ENCODE peak calls at places on chromosomes 6 and 20, in seven cellular contexts. One of them, this sample, is unnamed. For H3K36me3, the result is how much of the 10 kb centered on the place peaks cover.

GRCh38 chr20:6767536-6768227 is at the start of gene BMP2:
- DNase-seq in GM23338: peak
- DNase-seq in mammary epithelial cell: peak
- DNase-seq in endothelial cell of umbilical vein: peak
- DNase-seq in MM.1S: peak
- DNase-seq in GM23248: peak
- DNase-seq in PC-3: peak
- DNase-seq in this sample: peak

GRCh38 chr6:24646771-24647170 is 780 bp upstream of the KIAA0319 start:
- DNase-seq in GM23338: no peak
- DNase-seq in mammary epithelial cell: peak
- DNase-seq in endothelial cell of umbilical vein: no peak
- DNase-seq in MM.1S: no peak
- DNase-seq in GM23248: peak
- DNase-seq in PC-3: peak
- DNase-seq in this sample: peak

GRCh38 chr6:13733178-13733851 is 21.7 kb upstream of the RANBP9 start:
- DNase-seq in GM23338: no peak
- DNase-seq in mammary epithelial cell: peak
- DNase-seq in endothelial cell of umbilical vein: no peak
- DNase-seq in MM.1S: no peak
- DNase-seq in GM23248: peak
- DNase-seq in PC-3: peak
- DNase-seq in this sample: peak

GRCh38 chr6:113414511-113414910 is 442.6 kb upstream of the MARCKS start:
- DNase-seq in GM23338: no peak
- DNase-seq in mammary epithelial cell: peak
- DNase-seq in endothelial cell of umbilical vein: peak
- DNase-seq in MM.1S: no peak
- DNase-seq in GM23248: peak
- DNase-seq in PC-3: peak
- DNase-seq in this sample: peak

GRCh38 chr6:40999498-41000070 is 39.4 kb downstream of the UNC5CL start:
- DNase-seq in GM23338: peak
- DNase-seq in mammary epithelial cell: no peak
- DNase-seq in endothelial cell of umbilical vein: peak
- DNase-seq in MM.1S: no peak
- DNase-seq in GM23248: peak
- DNase-seq in PC-3: peak
- DNase-seq in this sample: peak

GRCh38 chr20:3330046-3330741 is 77.3 kb downstream of the DNAAF9 start:
- DNase-seq in GM23338: no peak
- DNase-seq in mammary epithelial cell: no peak
- DNase-seq in endothelial cell of umbilical vein: no peak
- DNase-seq in MM.1S: no peak
- DNase-seq in GM23248: peak
- DNase-seq in PC-3: peak
- DNase-seq in this sample: no peak

GRCh38 chr6:69696273-69696672 is 100.5 kb downstream of the LMBRD1 start:
- DNase-seq in GM23338: no peak
- DNase-seq in mammary epithelial cell: peak
- DNase-seq in endothelial cell of umbilical vein: no peak
- DNase-seq in MM.1S: no peak
- DNase-seq in GM23248: peak
- DNase-seq in PC-3: peak
- DNase-seq in this sample: peak

GRCh38 chr6:123925360-123925759 is 121.7 kb downstream of the NKAIN2 start:
- DNase-seq in GM23338: no peak
- DNase-seq in mammary epithelial cell: peak
- DNase-seq in endothelial cell of umbilical vein: peak
- DNase-seq in MM.1S: no peak
- DNase-seq in GM23248: no peak
- DNase-seq in PC-3: no peak
- DNase-seq in this sample: peak

GRCh38 chr6:121498481-121499276 is 63.2 kb downstream of the GJA1 start:
- DNase-seq in GM23338: no peak
- DNase-seq in mammary epithelial cell: no peak
- DNase-seq in endothelial cell of umbilical vein: no peak
- DNase-seq in MM.1S: no peak
- DNase-seq in GM23248: no peak
- DNase-seq in PC-3: peak
- DNase-seq in this sample: peak

GRCh38 chr6:146027586-146028249 is 1.1 kb upstream of the GRM1 start:
- DNase-seq in GM23338: peak
- DNase-seq in mammary epithelial cell: no peak
- DNase-seq in endothelial cell of umbilical vein: no peak
- DNase-seq in MM.1S: no peak
- DNase-seq in GM23248: peak
- DNase-seq in PC-3: no peak
- DNase-seq in this sample: no peak

GRCh38 chr6:146289816-146290588 is 253.6 kb upstream of the RAB32 start:
- DNase-seq in GM23338: no peak
- DNase-seq in mammary epithelial cell: peak
- DNase-seq in endothelial cell of umbilical vein: peak
- DNase-seq in MM.1S: no peak
- DNase-seq in GM23248: peak
- DNase-seq in PC-3: peak
- DNase-seq in this sample: peak

GRCh38 chr6:57242505-57242904 is 20.4 kb upstream of the RAB23 start:
- DNase-seq in GM23338: no peak
- DNase-seq in mammary epithelial cell: peak
- DNase-seq in endothelial cell of umbilical vein: peak
- DNase-seq in MM.1S: no peak
- DNase-seq in GM23248: peak
- DNase-seq in PC-3: peak
- DNase-seq in this sample: peak

GRCh38 chr6:91166271-91166670 is 579.4 kb upstream of the MAP3K7 start:
- DNase-seq in GM23338: no peak
- DNase-seq in mammary epithelial cell: peak
- DNase-seq in endothelial cell of umbilical vein: no peak
- DNase-seq in MM.1S: no peak
- DNase-seq in GM23248: peak
- DNase-seq in PC-3: peak
- DNase-seq in this sample: no peak

GRCh38 chr20:36145877-36146707 is 8.4 kb upstream of the EPB41L1 start:
- DNase-seq in GM23338: no peak
- DNase-seq in mammary epithelial cell: no peak
- DNase-seq in endothelial cell of umbilical vein: no peak
- DNase-seq in MM.1S: peak
- DNase-seq in GM23248: no peak
- DNase-seq in PC-3: no peak
- DNase-seq in this sample: peak

GRCh38 chr6:170291271-170292110 is 613 bp upstream of the DLL1 start:
- DNase-seq in GM23338: peak
- DNase-seq in mammary epithelial cell: peak
- DNase-seq in endothelial cell of umbilical vein: peak
- DNase-seq in MM.1S: no peak
- DNase-seq in GM23248: peak
- DNase-seq in PC-3: peak
- DNase-seq in this sample: no peak

GRCh38 chr6:35258858-35259193 is 709 bp upstream of the ZNF76 start:
- DNase-seq in GM23338: peak
- DNase-seq in mammary epithelial cell: no peak
- DNase-seq in endothelial cell of umbilical vein: no peak
- DNase-seq in MM.1S: no peak
- DNase-seq in GM23248: peak
- DNase-seq in PC-3: no peak
- DNase-seq in this sample: peak

GRCh38 chr6:7171119-7171518 is 63.4 kb downstream of the RREB1 start:
- DNase-seq in GM23338: no peak
- DNase-seq in mammary epithelial cell: no peak
- DNase-seq in endothelial cell of umbilical vein: no peak
- DNase-seq in MM.1S: peak
- DNase-seq in GM23248: no peak
- DNase-seq in PC-3: no peak
- DNase-seq in this sample: no peak

GRCh38 chr6:10837009-10837691 is 1.2 kb downstream of the MAK start:
- DNase-seq in GM23338: peak
- DNase-seq in mammary epithelial cell: peak
- DNase-seq in endothelial cell of umbilical vein: peak
- DNase-seq in MM.1S: no peak
- DNase-seq in GM23248: peak
- DNase-seq in PC-3: peak
- DNase-seq in this sample: peak

GRCh38 chr6:147065786-147066185 is 138.4 kb upstream of the STXBP5 start:
- DNase-seq in GM23338: no peak
- DNase-seq in mammary epithelial cell: no peak
- DNase-seq in endothelial cell of umbilical vein: no peak
- DNase-seq in MM.1S: no peak
- DNase-seq in GM23248: no peak
- DNase-seq in PC-3: no peak
- DNase-seq in this sample: no peak

GRCh38 chr6:44626608-44627007 is 239.1 kb downstream of the CDC5L start:
- DNase-seq in GM23338: no peak
- DNase-seq in mammary epithelial cell: no peak
- DNase-seq in endothelial cell of umbilical vein: no peak
- DNase-seq in MM.1S: no peak
- DNase-seq in GM23248: no peak
- DNase-seq in PC-3: no peak
- DNase-seq in this sample: no peak

GRCh38 chr6:56652994-56653393 is 10.3 kb upstream of the DST start:
- DNase-seq in GM23338: no peak
- DNase-seq in mammary epithelial cell: peak
- DNase-seq in endothelial cell of umbilical vein: peak
- DNase-seq in MM.1S: no peak
- DNase-seq in GM23248: peak
- DNase-seq in PC-3: peak
- DNase-seq in this sample: peak

GRCh38 chr20:50762435-50763201 is 31.2 kb downstream of the PARD6B start:
- DNase-seq in GM23338: no peak
- DNase-seq in mammary epithelial cell: peak
- DNase-seq in endothelial cell of umbilical vein: no peak
- DNase-seq in MM.1S: no peak
- DNase-seq in GM23248: peak
- DNase-seq in PC-3: peak
- DNase-seq in this sample: peak

GRCh38 chr6:27281105-27281539 is 31.0 kb downstream of the POM121L2 start:
- DNase-seq in GM23338: no peak
- DNase-seq in mammary epithelial cell: no peak
- DNase-seq in endothelial cell of umbilical vein: no peak
- DNase-seq in MM.1S: no peak
- DNase-seq in GM23248: no peak
- DNase-seq in PC-3: no peak
- DNase-seq in this sample: no peak

GRCh38 chr6:84892666-84893065 is 128.3 kb upstream of the TBX18 start:
- DNase-seq in GM23338: no peak
- DNase-seq in mammary epithelial cell: peak
- DNase-seq in endothelial cell of umbilical vein: no peak
- DNase-seq in MM.1S: no peak
- DNase-seq in GM23248: peak
- DNase-seq in PC-3: no peak
- DNase-seq in this sample: peak

GRCh38 chr20:36861625-36861874 is 14.4 kb upstream of the TLDC2 start:
- DNase-seq in GM23338: no peak
- DNase-seq in mammary epithelial cell: no peak
- DNase-seq in endothelial cell of umbilical vein: no peak
- DNase-seq in MM.1S: no peak
- DNase-seq in GM23248: peak
- DNase-seq in PC-3: no peak
- DNase-seq in this sample: no peak

GRCh38 chr20:58895099-58895795 is 42.7 kb downstream of the GNAS start:
- DNase-seq in GM23338: no peak
- DNase-seq in mammary epithelial cell: no peak
- DNase-seq in endothelial cell of umbilical vein: no peak
- DNase-seq in MM.1S: no peak
- DNase-seq in GM23248: peak
- DNase-seq in PC-3: no peak
- DNase-seq in this sample: no peak
- H3K36me3 ChIP-seq in GM23338: under half
- H3K36me3 ChIP-seq in mammary epithelial cell: under half
- H3K36me3 ChIP-seq in endothelial cell of umbilical vein: under half
- H3K36me3 ChIP-seq in MM.1S: under half
- H3K36me3 ChIP-seq in GM23248: under half
- H3K36me3 ChIP-seq in PC-3: under half
- H3K36me3 ChIP-seq in this sample: under half

GRCh38 chr6:134394905-134395304 is 77.0 kb upstream of the SGK1 start:
- DNase-seq in GM23338: no peak
- DNase-seq in mammary epithelial cell: peak
- DNase-seq in endothelial cell of umbilical vein: no peak
- DNase-seq in MM.1S: no peak
- DNase-seq in GM23248: no peak
- DNase-seq in PC-3: peak
- DNase-seq in this sample: no peak

GRCh38 chr6:134391221-134391620 is 73.3 kb upstream of the SGK1 start:
- DNase-seq in GM23338: no peak
- DNase-seq in mammary epithelial cell: no peak
- DNase-seq in endothelial cell of umbilical vein: no peak
- DNase-seq in MM.1S: no peak
- DNase-seq in GM23248: no peak
- DNase-seq in PC-3: no peak
- DNase-seq in this sample: no peak

GRCh38 chr6:134389658-134390057 is 71.7 kb upstream of the SGK1 start:
- DNase-seq in GM23338: no peak
- DNase-seq in mammary epithelial cell: no peak
- DNase-seq in endothelial cell of umbilical vein: no peak
- DNase-seq in MM.1S: no peak
- DNase-seq in GM23248: no peak
- DNase-seq in PC-3: no peak
- DNase-seq in this sample: no peak

GRCh38 chr6:134394141-134394648 is 76.3 kb upstream of the SGK1 start:
- DNase-seq in GM23338: no peak
- DNase-seq in mammary epithelial cell: no peak
- DNase-seq in endothelial cell of umbilical vein: no peak
- DNase-seq in MM.1S: no peak
- DNase-seq in GM23248: no peak
- DNase-seq in PC-3: no peak
- DNase-seq in this sample: no peak

DNA sequence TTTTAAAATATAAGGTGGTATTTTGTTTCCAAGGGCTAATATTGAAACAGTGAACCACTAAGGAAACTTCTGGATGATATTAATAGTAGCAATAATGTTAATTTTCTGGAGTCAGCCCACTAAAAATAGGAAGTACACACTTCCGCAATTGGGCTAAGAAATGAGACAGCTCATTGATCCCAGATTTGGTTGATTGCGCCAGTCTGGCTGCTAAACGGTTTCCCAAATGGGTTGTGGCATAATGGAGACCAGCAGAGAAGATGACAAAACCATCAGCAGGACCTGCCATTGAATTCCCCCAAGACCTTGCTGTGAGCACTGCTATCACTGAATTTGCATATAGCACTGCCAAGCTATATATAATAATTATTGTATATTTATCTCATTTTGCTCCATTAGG is 71.2 kb upstream of the SGK1 start:
- DNase-seq in GM23338: no peak
- DNase-seq in mammary epithelial cell: no peak
- DNase-seq in endothelial cell of umbilical vein: no peak
- DNase-seq in MM.1S: no peak
- DNase-seq in GM23248: no peak
- DNase-seq in PC-3: no peak
- DNase-seq in this sample: no peak
- H3K4me2 ChIP-seq in GM23338: no peak
- H3K4me2 ChIP-seq in mammary epithelial cell: no peak
- H3K4me2 ChIP-seq in endothelial cell of umbilical vein: no peak
- H3K4me2 ChIP-seq in MM.1S: no peak
- H3K4me2 ChIP-seq in GM23248: no peak
- H3K4me2 ChIP-seq in PC-3: no peak
- H3K4me2 ChIP-seq in this sample: no peak

GRCh38 chr20:42159794-42160193 is 541.6 kb upstream of the CHD6 start:
- DNase-seq in GM23338: no peak
- DNase-seq in mammary epithelial cell: no peak
- DNase-seq in endothelial cell of umbilical vein: no peak
- DNase-seq in MM.1S: no peak
- DNase-seq in GM23248: no peak
- DNase-seq in PC-3: no peak
- DNase-seq in this sample: no peak
- TF ChIP-seq EZH2 in GM23338: no peak
- TF ChIP-seq EZH2 in mammary epithelial cell: no peak
- TF ChIP-seq EZH2 in endothelial cell of umbilical vein: no peak
- TF ChIP-seq EZH2 in MM.1S: no peak
- TF ChIP-seq EZH2 in GM23248: no peak
- TF ChIP-seq EZH2 in PC-3: no peak
- TF ChIP-seq EZH2 in this sample: no peak

GRCh38 chr20:25294459-25295385 is 46.8 kb downstream of the PYGB start:
- DNase-seq in GM23338: peak
- DNase-seq in mammary epithelial cell: no peak
- DNase-seq in endothelial cell of umbilical vein: peak
- DNase-seq in MM.1S: peak
- DNase-seq in GM23248: peak
- DNase-seq in PC-3: peak
- DNase-seq in this sample: peak
- H3K36me3 ChIP-seq in GM23338: under half
- H3K36me3 ChIP-seq in mammary epithelial cell: under half
- H3K36me3 ChIP-seq in endothelial cell of umbilical vein: under half
- H3K36me3 ChIP-seq in MM.1S: under half
- H3K36me3 ChIP-seq in GM23248: under half
- H3K36me3 ChIP-seq in PC-3: under half
- H3K36me3 ChIP-seq in this sample: under half

This sample was measured in fibroblast of lung.